ENCODE peak calls at places on chromosomes 1 and 21, in six cellular contexts. M is activated gamma-delta T cell treated with Interleukin-2 at 50 U/mL for 16 hours; N is H54; F is stimulated activated CD8-positive, alpha-beta memory T cell treated with anti-CD3 and anti-CD28 coated beads, Interleukin-15, amount 100 ng/mL, for 1 hour; W is activated T-cell treated with anti-CD3 and anti-CD28 coated beads for 24 hours; L is activated CD4-positive, alpha-beta T cell treated with anti-CD3 and anti-CD28 coated beads, Interleukin-2, amount 50 U/mL, for 1 hour. T is an unnamed sample.

GRCh38 chr1:226682841-226683800 is 56.0 kb downstream of the ITPKB start:
- DNase-seq in N (no peak), M (peak; percentile 36), F (no peak), L (peak; percentile 32), W (no peak), T (peak; percentile 38)

GRCh38 chr1:170664828-170665617 is 1.1 kb downstream of the PRRX1 start:
- DNase-seq in F (no peak), W (no peak), N (peak; percentile 42), M (no peak), L (no peak), T (no peak)

GRCh38 chr1:114010433-114011184 is 31.3 kb downstream of the OLFML3 start:
- DNase-seq in F (no peak), W (no peak), L (no peak), M (no peak), N (no peak), T (no peak)

GRCh38 chr1:86703696-86704455 is 500 bp upstream of the SH3GLB1 start:
- DNase-seq in F (no peak), L (no peak), W (peak; percentile 39), M (no peak), N (no peak), T (peak; percentile 3)

GRCh38 chr21:34724857-34725195 is 56.0 kb downstream of the CLIC6 start:
- DNase-seq in N (no peak), L (no peak), W (no peak), M (no peak), F (no peak), T (no peak)

GRCh38 chr1:88885933-88886332 is 5.4 kb downstream of the GTF2B start:
- DNase-seq in F (no peak), L (no peak), N (no peak), W (no peak), M (no peak), T (no peak)

GRCh38 chr21:42632336-42632751 is 21.1 kb upstream of the PDE9A start:
- DNase-seq in L (no peak), F (no peak), N (no peak), M (no peak), W (no peak), T (no peak)

GRCh38 chr1:37575692-37576091 is 19.0 kb downstream of the DNALI1 start:
- DNase-seq in L (no peak), N (no peak), M (no peak), W (no peak), F (no peak), T (no peak)